ENCODE peak calls at places on chromosomes 13 and 19, in seven cellular contexts. I is effector memory CD4-positive, alpha-beta T cell; R is testis; Y is CD8-positive, alpha-beta memory T cell; U is IMR-90; T is fibroblast of lung; L is aorta. M is an unnamed sample. For H3K4me1 and H3K27me3, the result is how much of the 10 kb centered on the place peaks cover.

GRCh38 chr13:80116107-80116506 is 224.8 kb downstream of the SPRY2 start:
- DNase-seq in U (peak), Y (no peak), T (peak), L (no peak), I (no peak), R (no peak), M (no peak)

GRCh38 chr13:83620535-83621220 is 261.6 kb downstream of the SLITRK1 start:
- DNase-seq in I (no peak), U (peak), R (no peak), Y (no peak), L (no peak), T (peak), M (no peak)

GRCh38 chr13:79825959-79826358 is 345.0 kb downstream of the NDFIP2 start:
- DNase-seq in L (no peak), Y (no peak), U (no peak), T (no peak), I (no peak), R (no peak), M (no peak)

GRCh38 chr13:99392126-99392805 is 85.1 kb upstream of the GPR183 start:
- DNase-seq in U (no peak), Y (no peak), R (no peak), L (no peak), I (no peak), T (no peak), M (no peak)

GRCh38 chr13:48278806-48279205 is 24.7 kb upstream of the RB1 start:
- DNase-seq in U (no peak), L (no peak), T (no peak), R (no peak), Y (no peak), I (no peak), M (no peak)

GRCh38 chr19:45508931-45509691 is 1.8 kb downstream of the VASP start:
- DNase-seq in Y (no peak), R (peak), L (peak), T (peak), I (no peak), U (peak), M (peak)

GRCh38 chr13:105465251-105465650 is 1070.2 kb downstream of the EFNB2 start:
- DNase-seq in Y (no peak), I (no peak), R (no peak), L (no peak), T (no peak), U (no peak), M (no peak)

GRCh38 chr19:15291089-15291488 is 41.2 kb downstream of the BRD4 start:
- DNase-seq in U (peak), Y (no peak), T (no peak), R (no peak), L (no peak), I (no peak), M (no peak)

GRCh38 chr19:53091413-53091812 is 11.8 kb downstream of the ZNF160 start:
- DNase-seq in Y (no peak), I (no peak), L (no peak), T (no peak), U (no peak), R (no peak), M (no peak)

GRCh38 chr13:113982296-113982661 is 8.4 kb upstream of the C13orf46 start:
- DNase-seq in U (no peak), R (peak), I (no peak), Y (no peak), L (peak), T (no peak), M (peak)

GRCh38 chr13:113941571-113942191 is 32.2 kb downstream of the C13orf46 start:
- DNase-seq in I (no peak), R (no peak), L (no peak), T (peak), Y (no peak), U (no peak), M (no peak)

GRCh38 chr13:30870049-30870884 is 35.8 kb upstream of the MEDAG start:
- DNase-seq in U (peak), T (peak), Y (no peak), L (peak), R (peak), I (no peak), M (no peak)

GRCh38 chr13:31116224-31116623 is 45.5 kb downstream of the HSPH1 start:
- DNase-seq in I (no peak), T (no peak), Y (no peak), L (no peak), R (no peak), U (no peak), M (no peak)

GRCh38 chr13:52615817-52616216 is 26.4 kb upstream of the HNRNPA1L2 start:
- DNase-seq in I (no peak), Y (no peak), T (no peak), U (no peak), L (no peak), R (no peak), M (no peak)

DNA sequence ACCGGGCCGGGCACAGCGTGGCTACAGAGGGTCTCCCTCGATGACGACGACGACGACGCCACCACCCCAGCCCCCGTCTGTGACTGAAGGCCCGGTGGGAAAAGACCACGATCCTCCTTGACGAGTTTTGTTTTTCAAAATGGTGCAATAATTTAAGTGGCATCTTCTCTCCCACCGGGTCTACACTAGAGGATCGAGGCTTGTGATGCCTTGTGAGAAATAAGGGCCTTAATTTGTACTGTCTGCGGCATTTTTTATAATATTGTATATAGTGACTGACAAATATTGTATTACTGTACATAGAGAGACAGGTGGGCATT is 2.5 kb downstream of the KLF2 start:
- DNase-seq in U (no peak), L (no peak), Y (no peak), T (no peak), I (no peak), R (no peak), M (peak)
- H3K4me1 ChIP-seq in U (under half), L (under half), Y (half or more), T (under half), I (under half), R (under half), M (under half)

GRCh38 chr19:28537896-28538295 is 675.1 kb downstream of the UQCRFS1 start:
- DNase-seq in L (no peak), Y (no peak), R (no peak), U (no peak), I (no peak), T (no peak), M (no peak)

GRCh38 chr19:28537079-28537478 is 675.9 kb downstream of the UQCRFS1 start:
- DNase-seq in L (no peak), Y (no peak), R (no peak), I (no peak), U (no peak), T (no peak), M (no peak)

GRCh38 chr19:28534740-28535351 is 678.1 kb downstream of the UQCRFS1 start:
- DNase-seq in Y (no peak), L (no peak), T (no peak), R (no peak), U (no peak), I (no peak), M (no peak)

GRCh38 chr19:28532765-28533341 is 680.1 kb downstream of the UQCRFS1 start:
- DNase-seq in L (no peak), Y (no peak), R (no peak), I (no peak), U (no peak), T (no peak), M (no peak)

GRCh38 chr19:28535352-28535775 is 677.6 kb downstream of the UQCRFS1 start:
- DNase-seq in U (no peak), L (no peak), T (no peak), Y (no peak), R (no peak), I (no peak), M (no peak)
- H3K27ac ChIP-seq in U (no peak), L (no peak), T (no peak), Y (peak), R (no peak), I (no peak), M (no peak)

GRCh38 chr19:3270908-3271307 is 46.4 kb downstream of the CELF5 start:
- DNase-seq in L (no peak), R (peak), U (peak), Y (no peak), I (no peak), T (peak), M (no peak)
- H3K27me3 ChIP-seq in L (under half), R (under half), U (half or more), Y (under half), I (under half), T (under half), M (half or more)

GRCh38 chr19:3968556-3969434 is 2.1 kb downstream of the DAPK3 start:
- DNase-seq in L (peak), R (peak), T (peak), Y (no peak), U (peak), I (no peak), M (peak)
- H3K4me1 ChIP-seq in L (under half), R (under half), T (under half), Y (under half), U (under half), I (under half), M (under half)

GRCh38 chr13:39498471-39499114 is 104.4 kb downstream of the LHFPL6 start:
- DNase-seq in R (no peak), U (no peak), Y (no peak), I (no peak), T (no peak), L (no peak), M (no peak)
- H3K27ac ChIP-seq in R (no peak), U (no peak), Y (no peak), I (no peak), T (no peak), L (no peak), M (no peak)

GRCh38 chr19:50432658-50433057 is at the start of gene MYBPC2:
- DNase-seq in L (no peak), I (no peak), T (no peak), R (no peak), U (no peak), Y (no peak), M (no peak)
- H3K27me3 ChIP-seq in L (under half), I (under half), T (under half), R (under half), U (under half), Y (under half), M (under half)

GRCh38 chr13:41542281-41542680 is 84.9 kb downstream of the RGCC start:
- DNase-seq in T (no peak), U (no peak), R (no peak), Y (no peak), L (no peak), I (no peak), M (no peak)
- H3K4me1 ChIP-seq in T (under half), U (under half), R (under half), Y (under half), L (under half), I (under half), M (under half)

GRCh38 chr13:28545583-28546333 is 50.8 kb upstream of the FLT1 start:
- DNase-seq in U (no peak), T (no peak), R (no peak), I (no peak), L (no peak), Y (no peak), M (no peak)
- H3K27ac ChIP-seq in U (no peak), T (no peak), R (no peak), I (no peak), L (no peak), Y (no peak), M (no peak)

GRCh38 chr19:40625406-40626120 is 24.4 kb downstream of the LTBP4 start:
- DNase-seq in Y (no peak), U (no peak), L (no peak), R (no peak), T (no peak), I (no peak), M (no peak)
- H3K27me3 ChIP-seq in Y (under half), U (under half), L (under half), R (under half), T (under half), I (under half), M (under half)

DNA sequence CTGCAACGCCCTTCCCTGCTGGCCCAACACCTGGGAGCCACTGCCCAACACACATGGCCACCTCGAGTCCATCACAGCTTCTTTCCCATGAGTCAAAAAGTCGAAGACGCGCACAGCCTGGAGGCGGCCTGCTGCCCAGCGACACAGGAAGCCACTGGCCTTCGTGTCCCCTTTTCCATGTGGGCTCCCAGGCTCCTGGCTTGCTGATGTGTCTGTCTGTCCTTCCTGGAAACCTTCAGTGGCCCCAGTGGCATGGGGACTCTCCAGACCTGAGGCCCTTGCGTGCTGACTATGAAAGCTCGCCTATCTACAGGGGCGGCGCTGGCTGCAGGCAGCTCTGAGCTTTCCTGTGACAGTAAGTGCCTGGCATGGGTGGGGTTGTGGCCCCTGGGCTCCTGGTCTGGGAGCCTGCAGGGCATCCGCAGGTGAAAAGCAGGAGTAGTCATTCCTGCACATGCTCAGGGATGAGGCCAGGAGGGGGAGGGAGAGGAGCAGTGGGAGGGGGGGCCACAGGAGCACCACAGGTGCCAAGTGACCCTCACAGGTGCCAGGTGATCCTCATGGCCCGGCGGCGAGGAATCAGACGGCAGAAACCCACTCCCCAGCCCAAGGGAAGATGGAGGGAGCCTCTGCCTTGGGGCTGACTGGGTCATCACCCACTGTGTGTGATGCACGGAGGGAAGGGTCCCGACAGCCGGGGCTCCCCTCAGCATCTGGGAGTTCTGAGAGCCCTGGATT is 27.5 kb downstream of the SH3GL1 start:
- DNase-seq in R (no peak), Y (no peak), I (no peak), L (no peak), U (no peak), T (no peak), M (no peak)
- H3K4me1 ChIP-seq in R (half or more), Y (half or more), I (half or more), L (under half), U (half or more), T (half or more), M (half or more)

M was measured in upper lobe of right lung.